ENCODE peak calls at places on chromosomes 13 and 19, in ten cellular contexts. One of them, this sample, is unnamed.

GRCh38 chr13:41622545-41623429 is 165.4 kb downstream of the RGCC start:
- DNase-seq in amygdala: no peak
- DNase-seq in hepatic stellate cell: no peak
- DNase-seq in NCI-H2171: no peak
- DNase-seq in lung microvascular endothelial cell: no peak
- DNase-seq in GM18507: no peak
- DNase-seq in progenitor cell of endocrine pancreas: no peak
- DNase-seq in CD8-positive, alpha-beta T cell: no peak
- DNase-seq in epithelial cell of prostate: no peak
- DNase-seq in mucosa of gallbladder: no peak
- DNase-seq in this sample: no peak

GRCh38 chr13:49214917-49215376 is 5.2 kb upstream of the MLNR start:
- DNase-seq in amygdala: no peak
- DNase-seq in hepatic stellate cell: no peak
- DNase-seq in NCI-H2171: no peak
- DNase-seq in lung microvascular endothelial cell: no peak
- DNase-seq in GM18507: no peak
- DNase-seq in progenitor cell of endocrine pancreas: no peak
- DNase-seq in CD8-positive, alpha-beta T cell: peak
- DNase-seq in epithelial cell of prostate: no peak
- DNase-seq in mucosa of gallbladder: no peak
- DNase-seq in this sample: peak

GRCh38 chr13:107838592-107839161 is 376.7 kb downstream of the LIG4 start:
- DNase-seq in amygdala: no peak
- DNase-seq in hepatic stellate cell: no peak
- DNase-seq in NCI-H2171: no peak
- DNase-seq in lung microvascular endothelial cell: no peak
- DNase-seq in GM18507: no peak
- DNase-seq in progenitor cell of endocrine pancreas: no peak
- DNase-seq in CD8-positive, alpha-beta T cell: no peak
- DNase-seq in epithelial cell of prostate: no peak
- DNase-seq in mucosa of gallbladder: no peak
- DNase-seq in this sample: no peak

GRCh38 chr13:31437975-31438374 is 238.2 kb downstream of the B3GLCT start:
- DNase-seq in amygdala: no peak
- DNase-seq in hepatic stellate cell: no peak
- DNase-seq in NCI-H2171: no peak
- DNase-seq in lung microvascular endothelial cell: no peak
- DNase-seq in GM18507: no peak
- DNase-seq in progenitor cell of endocrine pancreas: no peak
- DNase-seq in CD8-positive, alpha-beta T cell: no peak
- DNase-seq in epithelial cell of prostate: no peak
- DNase-seq in mucosa of gallbladder: no peak
- DNase-seq in this sample: no peak

GRCh38 chr19:29517946-29518345 is 7.8 kb upstream of the VSTM2B start:
- DNase-seq in amygdala: no peak
- DNase-seq in hepatic stellate cell: no peak
- DNase-seq in NCI-H2171: no peak
- DNase-seq in lung microvascular endothelial cell: no peak
- DNase-seq in GM18507: no peak
- DNase-seq in progenitor cell of endocrine pancreas: no peak
- DNase-seq in CD8-positive, alpha-beta T cell: no peak
- DNase-seq in epithelial cell of prostate: no peak
- DNase-seq in mucosa of gallbladder: no peak
- DNase-seq in this sample: no peak

GRCh38 chr19:58353717-58354477 is 605 bp upstream of the A1BG start:
- DNase-seq in amygdala: no peak
- DNase-seq in hepatic stellate cell: no peak
- DNase-seq in NCI-H2171: no peak
- DNase-seq in lung microvascular endothelial cell: no peak
- DNase-seq in GM18507: no peak
- DNase-seq in progenitor cell of endocrine pancreas: no peak
- DNase-seq in CD8-positive, alpha-beta T cell: no peak
- DNase-seq in epithelial cell of prostate: no peak
- DNase-seq in mucosa of gallbladder: no peak
- DNase-seq in this sample: no peak

GRCh38 chr13:47908200-47908902 is 92.7 kb downstream of the SUCLA2 start:
- DNase-seq in amygdala: no peak
- DNase-seq in hepatic stellate cell: no peak
- DNase-seq in NCI-H2171: no peak
- DNase-seq in lung microvascular endothelial cell: no peak
- DNase-seq in GM18507: no peak
- DNase-seq in progenitor cell of endocrine pancreas: no peak
- DNase-seq in CD8-positive, alpha-beta T cell: no peak
- DNase-seq in epithelial cell of prostate: peak
- DNase-seq in mucosa of gallbladder: no peak
- DNase-seq in this sample: no peak

GRCh38 chr13:75145926-75146325 is 336.0 kb downstream of the TBC1D4 start:
- DNase-seq in amygdala: no peak
- DNase-seq in hepatic stellate cell: no peak
- DNase-seq in NCI-H2171: peak
- DNase-seq in lung microvascular endothelial cell: no peak
- DNase-seq in GM18507: no peak
- DNase-seq in progenitor cell of endocrine pancreas: no peak
- DNase-seq in CD8-positive, alpha-beta T cell: no peak
- DNase-seq in epithelial cell of prostate: no peak
- DNase-seq in mucosa of gallbladder: no peak
- DNase-seq in this sample: no peak

GRCh38 chr19:49968279-49968922 is 7.4 kb upstream of the SIGLEC11 start:
- DNase-seq in amygdala: no peak
- DNase-seq in hepatic stellate cell: no peak
- DNase-seq in NCI-H2171: no peak
- DNase-seq in lung microvascular endothelial cell: no peak
- DNase-seq in GM18507: no peak
- DNase-seq in progenitor cell of endocrine pancreas: no peak
- DNase-seq in CD8-positive, alpha-beta T cell: no peak
- DNase-seq in epithelial cell of prostate: no peak
- DNase-seq in mucosa of gallbladder: no peak
- DNase-seq in this sample: no peak

GRCh38 chr13:30577381-30577780 is 40.3 kb upstream of the USPL1 start:
- DNase-seq in amygdala: no peak
- DNase-seq in hepatic stellate cell: peak
- DNase-seq in NCI-H2171: no peak
- DNase-seq in lung microvascular endothelial cell: no peak
- DNase-seq in GM18507: peak
- DNase-seq in progenitor cell of endocrine pancreas: no peak
- DNase-seq in CD8-positive, alpha-beta T cell: peak
- DNase-seq in epithelial cell of prostate: peak
- DNase-seq in mucosa of gallbladder: no peak
- DNase-seq in this sample: peak

GRCh38 chr13:45370922-45371406 is 30.0 kb upstream of the TPT1 start:
- DNase-seq in amygdala: peak
- DNase-seq in hepatic stellate cell: peak
- DNase-seq in NCI-H2171: no peak
- DNase-seq in lung microvascular endothelial cell: peak
- DNase-seq in GM18507: peak
- DNase-seq in progenitor cell of endocrine pancreas: peak
- DNase-seq in CD8-positive, alpha-beta T cell: peak
- DNase-seq in epithelial cell of prostate: no peak
- DNase-seq in mucosa of gallbladder: peak
- DNase-seq in this sample: peak

GRCh38 chr19:55855160-55855559 is 18.8 kb downstream of the NLRP4 start:
- DNase-seq in amygdala: no peak
- DNase-seq in hepatic stellate cell: no peak
- DNase-seq in NCI-H2171: no peak
- DNase-seq in lung microvascular endothelial cell: no peak
- DNase-seq in GM18507: no peak
- DNase-seq in progenitor cell of endocrine pancreas: no peak
- DNase-seq in CD8-positive, alpha-beta T cell: no peak
- DNase-seq in epithelial cell of prostate: no peak
- DNase-seq in mucosa of gallbladder: no peak
- DNase-seq in this sample: no peak

GRCh38 chr13:60435762-60436374 is 38.8 kb downstream of the TDRD3 start:
- DNase-seq in amygdala: no peak
- DNase-seq in hepatic stellate cell: no peak
- DNase-seq in NCI-H2171: no peak
- DNase-seq in lung microvascular endothelial cell: no peak
- DNase-seq in GM18507: no peak
- DNase-seq in progenitor cell of endocrine pancreas: no peak
- DNase-seq in CD8-positive, alpha-beta T cell: no peak
- DNase-seq in epithelial cell of prostate: no peak
- DNase-seq in mucosa of gallbladder: no peak
- DNase-seq in this sample: no peak

GRCh38 chr13:89746554-89746953 is 1600.9 kb upstream of the MIR17HG start:
- DNase-seq in amygdala: no peak
- DNase-seq in hepatic stellate cell: no peak
- DNase-seq in NCI-H2171: peak
- DNase-seq in lung microvascular endothelial cell: no peak
- DNase-seq in GM18507: no peak
- DNase-seq in progenitor cell of endocrine pancreas: no peak
- DNase-seq in CD8-positive, alpha-beta T cell: no peak
- DNase-seq in epithelial cell of prostate: no peak
- DNase-seq in mucosa of gallbladder: no peak
- DNase-seq in this sample: no peak

GRCh38 chr13:93316848-93317247 is 90.2 kb downstream of the GPC6 start:
- DNase-seq in amygdala: no peak
- DNase-seq in hepatic stellate cell: no peak
- DNase-seq in NCI-H2171: no peak
- DNase-seq in lung microvascular endothelial cell: no peak
- DNase-seq in GM18507: no peak
- DNase-seq in progenitor cell of endocrine pancreas: no peak
- DNase-seq in CD8-positive, alpha-beta T cell: no peak
- DNase-seq in epithelial cell of prostate: no peak
- DNase-seq in mucosa of gallbladder: no peak
- DNase-seq in this sample: no peak

GRCh38 chr19:49793561-49793840 is 19.6 kb downstream of the FUZ start:
- DNase-seq in amygdala: no peak
- DNase-seq in hepatic stellate cell: peak
- DNase-seq in NCI-H2171: no peak
- DNase-seq in lung microvascular endothelial cell: no peak
- DNase-seq in GM18507: no peak
- DNase-seq in progenitor cell of endocrine pancreas: no peak
- DNase-seq in CD8-positive, alpha-beta T cell: no peak
- DNase-seq in epithelial cell of prostate: no peak
- DNase-seq in mucosa of gallbladder: no peak
- DNase-seq in this sample: no peak

GRCh38 chr13:60347174-60347573 is 49.8 kb upstream of the TDRD3 start:
- DNase-seq in amygdala: no peak
- DNase-seq in hepatic stellate cell: no peak
- DNase-seq in NCI-H2171: no peak
- DNase-seq in lung microvascular endothelial cell: no peak
- DNase-seq in GM18507: no peak
- DNase-seq in progenitor cell of endocrine pancreas: no peak
- DNase-seq in CD8-positive, alpha-beta T cell: no peak
- DNase-seq in epithelial cell of prostate: no peak
- DNase-seq in mucosa of gallbladder: no peak
- DNase-seq in this sample: no peak

GRCh38 chr13:29508130-29508873 is 87.2 kb downstream of the SLC7A1 start:
- DNase-seq in amygdala: peak
- DNase-seq in hepatic stellate cell: peak
- DNase-seq in NCI-H2171: peak
- DNase-seq in lung microvascular endothelial cell: peak
- DNase-seq in GM18507: peak
- DNase-seq in progenitor cell of endocrine pancreas: peak
- DNase-seq in CD8-positive, alpha-beta T cell: peak
- DNase-seq in epithelial cell of prostate: no peak
- DNase-seq in mucosa of gallbladder: peak
- DNase-seq in this sample: peak

GRCh38 chr13:75175575-75175974 is 306.4 kb downstream of the TBC1D4 start:
- DNase-seq in amygdala: no peak
- DNase-seq in hepatic stellate cell: no peak
- DNase-seq in NCI-H2171: no peak
- DNase-seq in lung microvascular endothelial cell: no peak
- DNase-seq in GM18507: no peak
- DNase-seq in progenitor cell of endocrine pancreas: no peak
- DNase-seq in CD8-positive, alpha-beta T cell: no peak
- DNase-seq in epithelial cell of prostate: no peak
- DNase-seq in mucosa of gallbladder: no peak
- DNase-seq in this sample: no peak

GRCh38 chr19:20164456-20164855 is 2.6 kb upstream of the ZNF486 start:
- DNase-seq in amygdala: no peak
- DNase-seq in hepatic stellate cell: no peak
- DNase-seq in NCI-H2171: no peak
- DNase-seq in lung microvascular endothelial cell: no peak
- DNase-seq in GM18507: no peak
- DNase-seq in progenitor cell of endocrine pancreas: no peak
- DNase-seq in CD8-positive, alpha-beta T cell: no peak
- DNase-seq in epithelial cell of prostate: no peak
- DNase-seq in mucosa of gallbladder: no peak
- DNase-seq in this sample: no peak

GRCh38 chr19:48798937-48799336 is 11.9 kb downstream of the BCAT2 start:
- DNase-seq in amygdala: no peak
- DNase-seq in hepatic stellate cell: no peak
- DNase-seq in NCI-H2171: peak
- DNase-seq in lung microvascular endothelial cell: no peak
- DNase-seq in GM18507: no peak
- DNase-seq in progenitor cell of endocrine pancreas: no peak
- DNase-seq in CD8-positive, alpha-beta T cell: no peak
- DNase-seq in epithelial cell of prostate: no peak
- DNase-seq in mucosa of gallbladder: no peak
- DNase-seq in this sample: no peak

GRCh38 chr19:49442793-49443365 is 1.6 kb upstream of the SLC17A7 start:
- DNase-seq in amygdala: peak
- DNase-seq in hepatic stellate cell: peak
- DNase-seq in NCI-H2171: peak
- DNase-seq in lung microvascular endothelial cell: peak
- DNase-seq in GM18507: no peak
- DNase-seq in progenitor cell of endocrine pancreas: peak
- DNase-seq in CD8-positive, alpha-beta T cell: no peak
- DNase-seq in epithelial cell of prostate: peak
- DNase-seq in mucosa of gallbladder: peak
- DNase-seq in this sample: peak

This sample was measured in T-helper 2 cell.